ENCODE peak calls at places on chromosomes 1 and 21, in seven cellular contexts. One of them, this sample, is unnamed.

GRCh38 chr1:37875833-37876232 is 16.4 kb upstream of the MTF1 start:
- DNase-seq in HFF-Myc: no peak
- DNase-seq in lower leg skin: no peak
- DNase-seq in CD8-positive, alpha-beta T cell: no peak
- DNase-seq in AG04450: no peak
- DNase-seq in AG10803: no peak
- DNase-seq in Peyer's patch: no peak
- DNase-seq in this sample: no peak

GRCh38 chr1:161439280-161440232 is 65.7 kb upstream of the FCGR2A start:
- DNase-seq in HFF-Myc: no peak
- DNase-seq in lower leg skin: peak
- DNase-seq in CD8-positive, alpha-beta T cell: no peak
- DNase-seq in AG04450: no peak
- DNase-seq in AG10803: no peak
- DNase-seq in Peyer's patch: peak
- DNase-seq in this sample: no peak

GRCh38 chr1:215833936-215834729 is 267.0 kb downstream of the KCTD3 start:
- DNase-seq in HFF-Myc: no peak
- DNase-seq in lower leg skin: no peak
- DNase-seq in CD8-positive, alpha-beta T cell: no peak
- DNase-seq in AG04450: no peak
- DNase-seq in AG10803: peak
- DNase-seq in Peyer's patch: no peak
- DNase-seq in this sample: no peak

GRCh38 chr1:89262643-89263042 is 10.0 kb downstream of the GBP5 start:
- DNase-seq in HFF-Myc: no peak
- DNase-seq in lower leg skin: no peak
- DNase-seq in CD8-positive, alpha-beta T cell: no peak
- DNase-seq in AG04450: no peak
- DNase-seq in AG10803: peak
- DNase-seq in Peyer's patch: no peak
- DNase-seq in this sample: no peak

GRCh38 chr21:43370091-43370658 is 56.8 kb downstream of the SIK1 start:
- DNase-seq in HFF-Myc: no peak
- DNase-seq in lower leg skin: no peak
- DNase-seq in CD8-positive, alpha-beta T cell: no peak
- DNase-seq in AG04450: no peak
- DNase-seq in AG10803: peak
- DNase-seq in Peyer's patch: no peak
- DNase-seq in this sample: no peak

GRCh38 chr1:191870490-191870889 is 287.8 kb upstream of the RGS18 start:
- DNase-seq in HFF-Myc: no peak
- DNase-seq in lower leg skin: no peak
- DNase-seq in CD8-positive, alpha-beta T cell: no peak
- DNase-seq in AG04450: no peak
- DNase-seq in AG10803: no peak
- DNase-seq in Peyer's patch: no peak
- DNase-seq in this sample: no peak

GRCh38 chr21:43866659-43867331 is 1.8 kb downstream of the AGPAT3 start:
- DNase-seq in HFF-Myc: no peak
- DNase-seq in lower leg skin: no peak
- DNase-seq in CD8-positive, alpha-beta T cell: no peak
- DNase-seq in AG04450: no peak
- DNase-seq in AG10803: no peak
- DNase-seq in Peyer's patch: peak
- DNase-seq in this sample: no peak

GRCh38 chr1:65791860-65792670 is 630 bp upstream of the PDE4B start:
- DNase-seq in HFF-Myc: no peak
- DNase-seq in lower leg skin: no peak
- DNase-seq in CD8-positive, alpha-beta T cell: no peak
- DNase-seq in AG04450: no peak
- DNase-seq in AG10803: peak
- DNase-seq in Peyer's patch: no peak
- DNase-seq in this sample: no peak

GRCh38 chr1:83704350-83704749 is 294.6 kb downstream of the TTLL7 start:
- DNase-seq in HFF-Myc: no peak
- DNase-seq in lower leg skin: no peak
- DNase-seq in CD8-positive, alpha-beta T cell: no peak
- DNase-seq in AG04450: no peak
- DNase-seq in AG10803: no peak
- DNase-seq in Peyer's patch: no peak
- DNase-seq in this sample: no peak

GRCh38 chr1:114436799-114437198 is 74.2 kb downstream of the TRIM33 start:
- DNase-seq in HFF-Myc: no peak
- DNase-seq in lower leg skin: no peak
- DNase-seq in CD8-positive, alpha-beta T cell: no peak
- DNase-seq in AG04450: no peak
- DNase-seq in AG10803: no peak
- DNase-seq in Peyer's patch: no peak
- DNase-seq in this sample: no peak

GRCh38 chr1:216388558-216388957 is 34.7 kb downstream of the USH2A start:
- DNase-seq in HFF-Myc: no peak
- DNase-seq in lower leg skin: no peak
- DNase-seq in CD8-positive, alpha-beta T cell: no peak
- DNase-seq in AG04450: no peak
- DNase-seq in AG10803: no peak
- DNase-seq in Peyer's patch: no peak
- DNase-seq in this sample: no peak

GRCh38 chr1:87942165-87942564 is 613.5 kb downstream of the LMO4 start:
- DNase-seq in HFF-Myc: no peak
- DNase-seq in lower leg skin: no peak
- DNase-seq in CD8-positive, alpha-beta T cell: no peak
- DNase-seq in AG04450: no peak
- DNase-seq in AG10803: peak
- DNase-seq in Peyer's patch: peak
- DNase-seq in this sample: no peak

GRCh38 chr1:212879947-212880690 is 22.0 kb downstream of the FLVCR1 start:
- DNase-seq in HFF-Myc: no peak
- DNase-seq in lower leg skin: no peak
- DNase-seq in CD8-positive, alpha-beta T cell: no peak
- DNase-seq in AG04450: no peak
- DNase-seq in AG10803: no peak
- DNase-seq in Peyer's patch: no peak
- DNase-seq in this sample: no peak

GRCh38 chr1:172960019-172960418 is 90.7 kb downstream of the TNFSF18 start:
- DNase-seq in HFF-Myc: no peak
- DNase-seq in lower leg skin: no peak
- DNase-seq in CD8-positive, alpha-beta T cell: no peak
- DNase-seq in AG04450: no peak
- DNase-seq in AG10803: peak
- DNase-seq in Peyer's patch: no peak
- DNase-seq in this sample: no peak

GRCh38 chr1:192807968-192808587 is 761 bp upstream of the RGS2 start:
- DNase-seq in HFF-Myc: no peak
- DNase-seq in lower leg skin: no peak
- DNase-seq in CD8-positive, alpha-beta T cell: peak
- DNase-seq in AG04450: no peak
- DNase-seq in AG10803: peak
- DNase-seq in Peyer's patch: no peak
- DNase-seq in this sample: no peak

GRCh38 chr1:19336543-19336942 is 24.4 kb downstream of the SLC66A1 start:
- DNase-seq in HFF-Myc: no peak
- DNase-seq in lower leg skin: no peak
- DNase-seq in CD8-positive, alpha-beta T cell: no peak
- DNase-seq in AG04450: no peak
- DNase-seq in AG10803: no peak
- DNase-seq in Peyer's patch: no peak
- DNase-seq in this sample: no peak

GRCh38 chr1:19331262-19331878 is 19.2 kb downstream of the SLC66A1 start:
- DNase-seq in HFF-Myc: no peak
- DNase-seq in lower leg skin: no peak
- DNase-seq in CD8-positive, alpha-beta T cell: no peak
- DNase-seq in AG04450: no peak
- DNase-seq in AG10803: no peak
- DNase-seq in Peyer's patch: no peak
- DNase-seq in this sample: no peak

GRCh38 chr1:19330449-19331135 is 18.5 kb downstream of the SLC66A1 start:
- DNase-seq in HFF-Myc: no peak
- DNase-seq in lower leg skin: no peak
- DNase-seq in CD8-positive, alpha-beta T cell: no peak
- DNase-seq in AG04450: no peak
- DNase-seq in AG10803: no peak
- DNase-seq in Peyer's patch: no peak
- DNase-seq in this sample: no peak

GRCh38 chr1:19332832-19333231 is 20.7 kb downstream of the SLC66A1 start:
- DNase-seq in HFF-Myc: no peak
- DNase-seq in lower leg skin: no peak
- DNase-seq in CD8-positive, alpha-beta T cell: no peak
- DNase-seq in AG04450: no peak
- DNase-seq in AG10803: no peak
- DNase-seq in Peyer's patch: no peak
- DNase-seq in this sample: no peak

DNA sequence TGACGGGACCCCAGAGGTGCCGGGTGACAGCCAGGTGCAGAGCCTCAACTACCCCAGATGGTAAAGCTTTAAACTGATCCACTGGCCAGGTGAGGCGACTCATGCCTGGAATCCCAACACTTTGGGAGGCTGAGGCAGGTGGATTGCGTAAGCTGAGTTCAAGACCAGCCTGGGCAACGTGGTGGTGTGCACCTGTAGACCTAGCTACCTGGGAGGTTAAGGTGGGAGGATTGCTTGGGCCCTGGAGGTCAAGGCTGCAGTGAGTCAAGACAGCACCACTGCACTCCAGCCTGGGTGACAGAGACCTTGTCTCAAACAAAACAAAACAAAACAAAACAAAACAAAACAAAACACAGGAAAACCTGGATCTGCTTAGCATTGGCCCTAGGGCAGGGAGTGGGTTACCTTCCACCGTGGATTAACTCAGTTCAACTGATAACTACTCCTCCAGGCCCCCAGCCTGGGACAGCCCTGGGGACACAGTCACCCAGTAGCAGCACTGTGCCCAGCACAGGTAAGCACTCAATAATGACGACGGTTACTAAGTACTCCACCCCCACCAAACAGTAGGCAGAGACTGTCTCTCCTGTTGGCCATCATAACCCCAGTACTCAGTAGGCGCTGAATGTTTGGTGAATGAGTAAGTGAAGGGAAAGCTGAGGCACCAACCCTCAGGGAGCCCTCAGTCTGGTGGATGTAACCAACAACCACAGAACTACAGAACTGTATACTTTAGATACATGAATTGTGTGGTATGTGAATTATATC is 21.6 kb downstream of the SLC66A1 start:
- DNase-seq in HFF-Myc: no peak
- DNase-seq in lower leg skin: no peak
- DNase-seq in CD8-positive, alpha-beta T cell: no peak
- DNase-seq in AG04450: no peak
- DNase-seq in AG10803: no peak
- DNase-seq in Peyer's patch: no peak
- DNase-seq in this sample: no peak
- H3K4me3 ChIP-seq in HFF-Myc: no peak
- H3K4me3 ChIP-seq in lower leg skin: no peak
- H3K4me3 ChIP-seq in CD8-positive, alpha-beta T cell: no peak
- H3K4me3 ChIP-seq in AG04450: no peak
- H3K4me3 ChIP-seq in AG10803: no peak
- H3K4me3 ChIP-seq in Peyer's patch: no peak
- H3K4me3 ChIP-seq in this sample: no peak

DNA sequence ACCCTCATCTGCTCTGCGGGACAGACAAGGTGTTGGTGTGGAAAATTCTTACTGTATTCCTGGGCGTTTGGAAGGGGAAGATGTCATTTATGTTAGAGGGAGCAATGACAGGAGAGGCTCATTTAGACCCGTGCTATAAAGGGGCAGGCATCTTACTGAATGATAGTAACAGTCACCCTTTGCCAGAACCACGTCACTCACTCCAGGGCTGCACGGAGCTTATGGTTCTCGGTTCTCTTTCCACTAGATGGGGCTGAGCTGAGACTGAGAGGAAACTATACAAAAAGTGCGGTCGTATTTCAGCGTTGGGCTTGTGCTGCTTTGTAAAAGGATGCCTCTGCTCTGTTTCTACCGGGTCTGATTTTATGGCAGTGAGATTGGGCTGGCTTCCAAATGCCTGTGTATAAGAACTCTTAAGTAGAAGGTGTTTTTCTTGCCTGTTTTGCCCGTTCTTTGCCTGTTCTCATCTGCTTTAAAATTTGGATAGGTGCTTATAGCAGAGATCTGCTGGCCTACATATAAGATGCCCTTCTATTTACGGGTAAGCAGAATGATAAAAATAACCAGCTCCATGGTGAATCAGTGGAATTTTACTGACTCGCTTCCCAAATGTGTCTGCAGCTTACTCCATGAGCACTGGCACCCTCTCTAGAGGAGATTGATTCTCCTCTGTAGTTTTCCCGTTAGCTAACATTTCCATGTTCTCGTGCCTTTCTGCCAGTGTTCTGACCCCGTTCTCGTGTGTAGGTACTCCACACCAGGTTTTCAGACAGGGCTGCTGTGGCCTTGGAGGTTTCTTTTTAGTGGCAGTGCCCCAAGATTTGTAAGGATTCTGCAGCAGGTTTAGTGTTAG is 55.9 kb downstream of the MRPS6 start:
- DNase-seq in HFF-Myc: peak
- DNase-seq in lower leg skin: no peak
- DNase-seq in CD8-positive, alpha-beta T cell: peak
- DNase-seq in AG04450: peak
- DNase-seq in AG10803: peak
- DNase-seq in Peyer's patch: peak
- DNase-seq in this sample: peak
- TF ChIP-seq CTCF in HFF-Myc: peak
- TF ChIP-seq CTCF in lower leg skin: no peak
- TF ChIP-seq CTCF in CD8-positive, alpha-beta T cell: peak
- TF ChIP-seq CTCF in AG04450: peak
- TF ChIP-seq CTCF in AG10803: peak
- TF ChIP-seq CTCF in Peyer's patch: peak
- TF ChIP-seq CTCF in this sample: peak

DNA sequence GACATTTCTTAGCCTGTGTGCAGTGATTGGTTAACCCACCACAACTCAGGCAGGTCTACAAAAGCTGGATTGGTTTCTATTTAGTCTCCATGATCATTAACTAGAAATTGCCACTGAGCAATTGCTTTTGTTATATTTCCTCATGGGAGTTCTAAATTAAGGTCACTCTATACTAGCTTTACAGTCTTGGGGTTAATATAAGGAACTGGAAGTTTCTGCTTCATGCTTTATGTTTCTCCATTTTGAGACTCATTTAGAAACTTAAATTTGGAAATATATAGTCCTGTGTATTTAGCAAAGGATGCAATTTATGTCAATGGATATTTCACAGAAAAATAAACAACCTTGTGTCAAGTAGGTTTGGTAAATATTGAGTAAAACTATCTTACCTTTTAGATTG is 137.5 kb downstream of the HLX start:
- DNase-seq in HFF-Myc: no peak
- DNase-seq in lower leg skin: no peak
- DNase-seq in CD8-positive, alpha-beta T cell: no peak
- DNase-seq in AG04450: no peak
- DNase-seq in AG10803: no peak
- DNase-seq in Peyer's patch: no peak
- DNase-seq in this sample: no peak
- H3K4me3 ChIP-seq in HFF-Myc: no peak
- H3K4me3 ChIP-seq in lower leg skin: no peak
- H3K4me3 ChIP-seq in CD8-positive, alpha-beta T cell: no peak
- H3K4me3 ChIP-seq in AG04450: no peak
- H3K4me3 ChIP-seq in AG10803: no peak
- H3K4me3 ChIP-seq in Peyer's patch: no peak
- H3K4me3 ChIP-seq in this sample: no peak

DNA sequence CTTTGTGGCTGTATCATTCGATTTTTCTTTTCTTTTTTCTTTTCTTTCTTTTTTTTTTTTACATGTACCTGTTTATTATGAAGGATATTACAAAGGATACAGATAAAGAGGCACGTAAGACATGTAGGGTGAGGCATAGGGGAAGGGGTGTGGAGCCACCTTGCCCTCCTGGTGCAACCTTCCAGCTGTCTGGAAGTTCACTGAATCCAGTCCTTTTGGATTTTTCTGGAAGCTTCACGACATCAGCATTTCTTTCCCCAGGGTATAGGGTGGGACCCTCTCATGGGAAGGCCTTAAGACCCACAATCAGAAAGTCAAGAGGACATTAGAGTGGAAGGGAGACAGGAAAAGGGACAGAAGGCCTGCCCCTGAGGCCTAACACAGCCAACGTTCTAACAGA is 30.1 kb upstream of the TGFBR3 start:
- DNase-seq in HFF-Myc: no peak
- DNase-seq in lower leg skin: peak
- DNase-seq in CD8-positive, alpha-beta T cell: no peak
- DNase-seq in AG04450: no peak
- DNase-seq in AG10803: no peak
- DNase-seq in Peyer's patch: no peak
- DNase-seq in this sample: no peak
- TF ChIP-seq CTCF in HFF-Myc: no peak
- TF ChIP-seq CTCF in lower leg skin: no peak
- TF ChIP-seq CTCF in CD8-positive, alpha-beta T cell: no peak
- TF ChIP-seq CTCF in AG04450: no peak
- TF ChIP-seq CTCF in AG10803: no peak
- TF ChIP-seq CTCF in Peyer's patch: no peak
- TF ChIP-seq CTCF in this sample: no peak

This sample was measured in kidney epithelial cell.